ENCODE peak calls at places on chromosomes 6 and 20, in eight cellular contexts. T is dorsolateral prefrontal cortex; S is activated naive CD4-positive, alpha-beta T cell; O is GM19239; L is MV-4-11; V is fibroblast of mammary gland; H is HTR-8/SVneo; D is naive B cell. Q is an unnamed sample.

GRCh38 chr6:140193269-140193668 is 818.8 kb upstream of the CITED2 start:
- DNase-seq in T (no peak), S (no peak), O (no peak), L (peak), V (no peak), H (no peak), D (no peak), Q (no peak)

GRCh38 chr20:37361336-37361735 is 15.4 kb downstream of the SRC start:
- DNase-seq in T (no peak), S (no peak), O (no peak), L (no peak), V (no peak), H (no peak), D (no peak), Q (no peak)

GRCh38 chr6:133610974-133611373 is 277.9 kb upstream of the TCF21 start:
- DNase-seq in T (no peak), S (no peak), O (no peak), L (no peak), V (peak), H (no peak), D (no peak), Q (no peak)

GRCh38 chr20:53865905-53866786 is 204.2 kb downstream of the BCAS1 start:
- DNase-seq in T (no peak), S (no peak), O (no peak), L (peak), V (peak), H (peak), D (peak), Q (peak)

GRCh38 chr6:83180396-83180950 is 12.6 kb downstream of the PGM3 start:
- DNase-seq in T (no peak), S (no peak), O (no peak), L (no peak), V (no peak), H (no peak), D (no peak), Q (no peak)

GRCh38 chr6:129893513-129894098 is 32.5 kb upstream of the TMEM244 start:
- DNase-seq in T (no peak), S (no peak), O (no peak), L (peak), V (peak), H (no peak), D (no peak), Q (no peak)

GRCh38 chr6:39426057-39426592 is 103.6 kb upstream of the KCNK16 start:
- DNase-seq in T (no peak), S (no peak), O (no peak), L (peak), V (peak), H (peak), D (no peak), Q (no peak)

GRCh38 chr6:125546827-125547226 is 202.6 kb upstream of the HEY2 start:
- DNase-seq in T (no peak), S (no peak), O (no peak), L (peak), V (peak), H (no peak), D (no peak), Q (no peak)

GRCh38 chr6:30821862-30822784 is 62.2 kb upstream of the DDR1 start:
- DNase-seq in T (no peak), S (no peak), O (no peak), L (peak), V (peak), H (no peak), D (peak), Q (no peak)

GRCh38 chr6:138331444-138331843 is 46.3 kb upstream of the SMIM28 start:
- DNase-seq in T (no peak), S (no peak), O (no peak), L (no peak), V (no peak), H (no peak), D (no peak), Q (no peak)

GRCh38 chr20:53276143-53276542 is 304.0 kb downstream of the TSHZ2 start:
- DNase-seq in T (no peak), S (no peak), O (no peak), L (no peak), V (no peak), H (no peak), D (no peak), Q (peak)

GRCh38 chr20:63284083-63284440 is 8.9 kb upstream of the COL20A1 start:
- DNase-seq in T (no peak), S (no peak), O (no peak), L (no peak), V (no peak), H (no peak), D (no peak), Q (no peak)

GRCh38 chr6:3825331-3825831 is 23.8 kb upstream of the FAM50B start:
- DNase-seq in T (peak), S (no peak), O (no peak), L (no peak), V (peak), H (no peak), D (no peak), Q (peak)